ENCODE peak calls at places on chromosomes 6 and 20, in five cellular contexts. O is mammary epithelial cell; G is CD8-positive, alpha-beta T cell; T is pancreas; I is aorta. Z is an unnamed sample. For H3K36me3, the result is how much of the 10 kb centered on the place peaks cover.

GRCh38 chr6:146785001-146785585 is 186.3 kb downstream of the ADGB start:
- DNase-seq in O (peak), G (no peak), T (no peak), I (no peak), Z (peak)

GRCh38 chr6:15200087-15200486 is 45.8 kb upstream of the JARID2 start:
- DNase-seq in O (peak), G (no peak), T (no peak), I (no peak), Z (no peak)

GRCh38 chr6:150119256-150119655 is 23.6 kb upstream of the PPP1R14C start:
- DNase-seq in O (no peak), G (no peak), T (no peak), I (no peak), Z (peak)

GRCh38 chr20:53757472-53757913 is 163.9 kb upstream of the ZNF217 start:
- DNase-seq in O (peak), G (no peak), T (no peak), I (no peak), Z (peak)

GRCh38 chr6:137136065-137136464 is 37.4 kb downstream of the IL22RA2 start:
- DNase-seq in O (no peak), G (no peak), T (no peak), I (no peak), Z (no peak)

GRCh38 chr20:44422083-44422482 is 53.6 kb upstream of the TTPAL start:
- DNase-seq in O (peak), G (no peak), T (no peak), I (no peak), Z (no peak)

GRCh38 chr6:169474362-169474761 is 220.7 kb upstream of the THBS2 start:
- DNase-seq in O (no peak), G (no peak), T (no peak), I (no peak), Z (no peak)

GRCh38 chr20:25545171-25545570 is 40.2 kb downstream of the NINL start:
- DNase-seq in O (no peak), G (no peak), T (no peak), I (no peak), Z (no peak)

GRCh38 chr20:30286157-30286556 is 971.3 kb upstream of the DEFB115 start:
- DNase-seq in O (no peak), G (no peak), T (no peak), I (no peak), Z (no peak)

GRCh38 chr20:34547844-34548613 is 10.5 kb upstream of the MAP1LC3A start:
- DNase-seq in O (no peak), G (no peak), T (no peak), I (no peak), Z (no peak)

GRCh38 chr6:162750776-162751175 is 23.0 kb downstream of the PACRG start:
- DNase-seq in O (peak), G (no peak), T (no peak), I (no peak), Z (no peak)

GRCh38 chr20:42530855-42531674 is 658.6 kb downstream of the PTPRT start:
- DNase-seq in O (no peak), G (no peak), T (no peak), I (no peak), Z (peak)

GRCh38 chr6:140062042-140063041 is 687.9 kb upstream of the CITED2 start:
- DNase-seq in O (peak), G (no peak), T (no peak), I (peak), Z (peak)

GRCh38 chr6:157236040-157236725 is 87.1 kb downstream of the TMEM242 start:
- DNase-seq in O (no peak), G (no peak), T (peak), I (peak), Z (no peak)

GRCh38 chr6:27894839-27895762 is 17.1 kb downstream of the OR2B2 start:
- DNase-seq in O (peak), G (peak), T (no peak), I (peak), Z (peak)

GRCh38 chr20:50513169-50514034 is 3.2 kb downstream of the PTPN1 start:
- DNase-seq in O (peak), G (no peak), T (no peak), I (no peak), Z (no peak)

GRCh38 chr20:25372584-25373336 is 17.9 kb downstream of the ABHD12 start:
- DNase-seq in O (peak), G (no peak), T (no peak), I (no peak), Z (no peak)

GRCh38 chr20:10536531-10536930 is 101.4 kb downstream of the SLX4IP start:
- DNase-seq in O (no peak), G (no peak), T (peak), I (no peak), Z (no peak)

GRCh38 chr6:52964318-52964717 is 30.8 kb downstream of the GSTA4 start:
- DNase-seq in O (peak), G (no peak), T (no peak), I (no peak), Z (no peak)

GRCh38 chr6:75402296-75402695 is 91.3 kb downstream of the FILIP1 start:
- DNase-seq in O (peak), G (no peak), T (no peak), I (peak), Z (peak)

GRCh38 chr6:15476631-15477380 is 186.0 kb downstream of the DTNBP1 start:
- DNase-seq in O (no peak), G (no peak), T (no peak), I (no peak), Z (no peak)

GRCh38 chr6:45148278-45148677 is 179.9 kb upstream of the RUNX2 start:
- DNase-seq in O (peak), G (no peak), T (no peak), I (no peak), Z (no peak)

GRCh38 chr6:123655520-123656306 is 19.0 kb upstream of the TRDN start:
- DNase-seq in O (peak), G (no peak), T (no peak), I (no peak), Z (no peak)

GRCh38 chr20:10861619-10862018 is 187.8 kb upstream of the JAG1 start:
- DNase-seq in O (peak), G (no peak), T (no peak), I (no peak), Z (no peak)

GRCh38 chr20:31425797-31426196 is 14.6 kb upstream of the DEFB123 start:
- DNase-seq in O (no peak), G (no peak), T (no peak), I (no peak), Z (no peak)

GRCh38 chr6:138545621-138545980 is 46.3 kb upstream of the NHSL1 start:
- DNase-seq in O (no peak), G (no peak), T (peak), I (peak), Z (peak)

GRCh38 chr6:6882593-6882992 is 225.2 kb upstream of the RREB1 start:
- DNase-seq in O (no peak), G (no peak), T (no peak), I (no peak), Z (no peak)

DNA sequence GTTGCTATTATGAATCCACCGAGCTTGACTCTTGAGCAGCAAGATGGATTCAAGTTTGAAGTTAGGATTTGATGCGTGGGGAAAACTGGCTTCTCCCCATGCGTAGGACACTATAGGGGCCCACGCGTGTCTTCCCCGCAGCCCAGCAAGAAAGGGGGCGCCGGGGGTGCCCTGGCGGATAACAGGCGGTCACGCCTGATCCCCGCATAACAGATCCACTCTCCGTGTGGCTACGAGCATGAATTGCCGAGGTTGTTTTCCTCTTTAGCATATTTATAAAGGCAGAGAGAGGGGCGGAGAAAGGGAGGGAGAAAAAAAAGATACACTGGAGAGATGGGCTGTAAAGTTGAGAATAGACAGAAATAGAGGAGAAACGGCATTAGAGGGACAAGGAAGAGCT is 32.1 kb downstream of the TFAP2A start:
- DNase-seq in O (no peak), G (no peak), T (no peak), I (no peak), Z (no peak)
- H3K27ac ChIP-seq in O (no peak), G (no peak), T (no peak), I (no peak), Z (no peak)

GRCh38 chr6:36495086-36495485 is 52.2 kb downstream of the STK38 start:
- DNase-seq in O (no peak), G (no peak), T (no peak), I (no peak), Z (no peak)
- H3K36me3 ChIP-seq in O (under half), G (under half), T (under half), I (under half), Z (under half)

DNA sequence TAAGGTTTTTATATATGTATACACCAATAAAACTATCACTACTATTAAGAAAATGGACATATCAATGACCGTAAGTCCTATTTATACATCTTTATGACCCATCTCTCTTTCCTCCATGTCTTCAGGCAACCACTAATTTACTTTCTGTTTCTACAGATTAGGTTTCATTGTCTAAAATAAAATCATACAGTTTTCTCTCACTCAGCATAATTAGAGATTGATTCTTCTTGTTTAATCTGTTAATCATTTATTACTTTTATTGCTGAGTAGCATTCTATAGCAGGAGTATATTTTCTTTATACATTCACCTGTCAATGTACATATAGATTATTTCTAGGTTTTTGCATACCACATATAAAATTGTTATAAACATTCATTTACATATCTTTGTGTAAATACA is 388.0 kb downstream of the RFPL4B start:
- DNase-seq in O (no peak), G (no peak), T (no peak), I (no peak), Z (no peak)
- H3K27ac ChIP-seq in O (no peak), G (no peak), T (no peak), I (no peak), Z (no peak)

GRCh38 chr20:47306755-47307370 is 49.6 kb downstream of the ZMYND8 start:
- DNase-seq in O (peak), G (no peak), T (no peak), I (no peak), Z (no peak)

GRCh38 chr20:47311211-47311610 is 45.3 kb downstream of the ZMYND8 start:
- DNase-seq in O (no peak), G (no peak), T (no peak), I (no peak), Z (no peak)

GRCh38 chr20:47311967-47312681 is 44.4 kb downstream of the ZMYND8 start:
- DNase-seq in O (no peak), G (no peak), T (no peak), I (no peak), Z (no peak)

GRCh38 chr20:47310729-47311128 is 45.8 kb downstream of the ZMYND8 start:
- DNase-seq in O (no peak), G (no peak), T (no peak), I (no peak), Z (no peak)

GRCh38 chr20:47309806-47310426 is 46.6 kb downstream of the ZMYND8 start:
- DNase-seq in O (no peak), G (no peak), T (no peak), I (no peak), Z (no peak)
- H3K36me3 ChIP-seq in O (under half), G (under half), T (under half), I (under half), Z (half or more)

DNA sequence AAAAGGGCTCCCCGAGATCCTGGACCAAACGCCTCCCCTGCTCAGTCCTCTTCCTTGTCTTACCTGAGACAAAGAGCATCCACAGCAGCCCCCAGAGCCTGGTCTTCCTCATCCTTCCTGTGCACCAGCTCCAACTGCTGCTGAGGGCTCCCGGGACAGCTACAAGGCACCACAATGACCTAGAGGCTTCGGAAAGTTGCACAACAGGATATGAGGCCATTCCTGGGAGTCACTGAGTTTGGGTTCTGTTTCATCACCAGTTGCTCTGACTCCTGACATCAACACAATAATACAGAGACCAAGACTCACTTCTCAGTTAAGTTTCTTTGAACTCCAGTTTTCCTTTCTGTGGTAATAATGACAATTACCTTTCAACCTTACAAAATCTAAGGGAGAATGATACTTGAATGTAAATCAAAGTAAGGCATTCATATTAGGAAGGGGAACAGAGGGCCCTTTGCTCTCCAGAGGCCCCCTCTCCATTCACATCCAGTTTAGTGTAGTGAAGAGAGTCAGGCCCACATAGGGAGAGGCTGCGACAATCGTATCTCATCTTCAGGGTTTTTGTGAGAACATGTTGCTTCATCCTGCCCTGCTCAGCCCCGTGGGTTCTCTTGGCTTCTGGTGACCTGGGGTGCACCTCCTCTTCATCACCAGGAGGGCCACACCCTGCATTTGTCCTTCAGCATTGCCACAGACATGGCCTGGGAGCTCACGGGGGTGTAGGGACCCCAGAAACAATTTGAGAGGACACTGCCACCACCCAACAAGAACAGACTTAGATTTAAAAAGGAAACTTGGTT is at the start of gene TREM1:
- DNase-seq in O (peak), G (no peak), T (no peak), I (peak), Z (no peak)
- H3K27ac ChIP-seq in O (peak), G (no peak), T (peak), I (no peak), Z (no peak)

GRCh38 chr20:62316331-62317166 is 13.8 kb downstream of the ADRM1 start:
- DNase-seq in O (peak), G (no peak), T (peak), I (no peak), Z (no peak)
- H3K36me3 ChIP-seq in O (under half), G (under half), T (under half), I (under half), Z (under half)

DNA sequence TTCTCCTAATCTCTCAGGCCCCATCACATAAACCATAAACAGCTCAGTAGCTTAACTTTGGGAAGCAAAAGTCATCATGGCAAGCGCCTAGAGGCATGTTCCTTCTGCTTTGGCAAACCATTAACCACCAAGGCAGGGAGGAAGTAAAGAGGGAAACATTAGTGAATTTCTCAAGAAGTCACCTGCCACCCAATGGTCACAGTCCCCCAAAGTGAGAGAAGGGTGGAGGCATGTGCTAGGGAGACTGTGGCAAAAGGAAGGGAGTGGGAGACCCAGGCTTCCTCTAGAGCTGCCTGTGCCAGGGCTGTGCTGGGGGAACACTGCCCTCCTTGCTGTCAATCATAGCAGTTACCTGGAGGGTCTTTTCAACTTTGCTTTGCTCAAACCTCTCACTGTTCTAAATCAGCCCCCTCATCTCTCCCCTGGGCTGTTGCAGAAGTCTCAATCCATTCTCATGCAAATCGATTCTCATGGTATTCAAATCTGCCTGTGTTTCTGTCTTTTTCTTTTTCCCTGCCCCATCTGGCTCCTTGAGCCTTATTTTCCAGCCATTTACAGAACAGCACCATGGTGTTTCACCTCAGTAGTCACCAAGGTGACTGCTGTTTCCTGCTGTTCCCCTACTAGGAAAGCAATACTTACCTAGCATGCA is 1.8 kb upstream of the RNF24 start:
- DNase-seq in O (no peak), G (no peak), T (no peak), I (no peak), Z (no peak)
- H3K27ac ChIP-seq in O (no peak), G (no peak), T (no peak), I (no peak), Z (no peak)

DNA sequence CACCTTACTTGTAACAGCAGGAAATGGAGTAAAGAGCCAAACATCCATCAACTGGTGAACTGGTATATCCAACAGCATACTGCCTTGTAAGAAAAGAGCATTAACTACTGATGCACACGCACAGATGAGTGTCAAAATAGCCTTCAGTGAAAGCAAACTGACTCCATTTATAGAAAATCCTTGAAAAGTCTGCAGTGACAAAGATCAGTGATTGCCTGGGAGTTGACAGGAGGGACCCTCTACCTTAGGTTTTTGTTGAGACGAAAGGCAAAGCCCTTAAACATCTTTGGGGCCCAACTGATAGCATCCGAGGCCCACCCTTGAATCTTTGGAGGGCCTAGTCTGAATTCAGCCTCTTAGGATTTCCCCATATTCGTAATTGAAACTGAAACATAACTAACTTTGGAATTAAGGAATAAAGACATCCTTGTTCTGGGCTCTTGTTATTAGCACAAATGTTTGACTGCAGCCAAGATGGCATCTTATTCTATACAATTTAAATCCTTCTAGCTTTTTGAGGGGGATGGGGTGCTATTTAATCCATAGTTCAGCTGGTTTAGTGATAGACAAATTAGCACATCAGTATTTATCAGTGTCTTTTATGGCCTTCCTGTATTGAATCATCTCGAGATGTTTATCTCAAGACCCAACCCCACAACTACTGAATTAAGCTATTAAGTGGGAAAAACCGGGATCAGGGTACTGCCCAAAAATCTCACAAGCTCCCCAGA is 13.0 kb downstream of the FBXO5 start:
- DNase-seq in O (no peak), G (no peak), T (no peak), I (no peak), Z (no peak)
- H3K36me3 ChIP-seq in O (under half), G (under half), T (under half), I (under half), Z (half or more)